ENCODE peak calls at places on chromosomes 13 and 19, in seven cellular contexts. One of them, this sample, is unnamed.
A peak's percentile ranks its signal among the peaks of the same experiment; 100 is the strongest.

GRCh38 chr19:43124360-43124759 is 41.9 kb upstream of the PSG2 start:
- DNase-seq in aorta: no peak
- DNase-seq in osteoblast: no peak
- DNase-seq in neuronal stem cell: no peak
- DNase-seq in IMR-90: no peak
- DNase-seq in heart right ventricle: no peak
- DNase-seq in colonic mucosa: no peak
- DNase-seq in this sample: no peak

GRCh38 chr19:55442372-55443044 is 592 bp downstream of the SHISA7 start:
- DNase-seq in neuronal stem cell: no peak
- DNase-seq in heart right ventricle: no peak
- DNase-seq in aorta: no peak
- DNase-seq in colonic mucosa: no peak
- DNase-seq in osteoblast: peak; percentile 72
- DNase-seq in IMR-90: no peak
- DNase-seq in this sample: no peak

GRCh38 chr13:25149670-25150069 is 22.4 kb downstream of the AMER2 start:
- DNase-seq in neuronal stem cell: no peak
- DNase-seq in colonic mucosa: no peak
- DNase-seq in osteoblast: no peak
- DNase-seq in aorta: no peak
- DNase-seq in IMR-90: no peak
- DNase-seq in heart right ventricle: no peak
- DNase-seq in this sample: no peak

GRCh38 chr19:11418518-11419506 is at the start of gene RGL3:
- DNase-seq in IMR-90: no peak
- DNase-seq in osteoblast: peak; percentile 87
- DNase-seq in heart right ventricle: peak; percentile 19
- DNase-seq in aorta: peak; percentile 78
- DNase-seq in neuronal stem cell: no peak
- DNase-seq in colonic mucosa: peak; percentile 50
- DNase-seq in this sample: peak; percentile 62

GRCh38 chr19:18832331-18833140 is 777 bp downstream of the UPF1 start:
- DNase-seq in aorta: no peak
- DNase-seq in osteoblast: peak; percentile 89
- DNase-seq in neuronal stem cell: peak; percentile 30
- DNase-seq in colonic mucosa: peak; percentile 40
- DNase-seq in IMR-90: no peak
- DNase-seq in heart right ventricle: no peak
- DNase-seq in this sample: peak; percentile 40

GRCh38 chr13:60392136-60392535 is 4.9 kb upstream of the TDRD3 start:
- DNase-seq in IMR-90: no peak
- DNase-seq in aorta: no peak
- DNase-seq in osteoblast: no peak
- DNase-seq in neuronal stem cell: no peak
- DNase-seq in heart right ventricle: no peak
- DNase-seq in colonic mucosa: no peak
- DNase-seq in this sample: no peak

GRCh38 chr13:44404261-44405139 is 30.9 kb downstream of the SERP2 start:
- DNase-seq in colonic mucosa: peak; percentile 65
- DNase-seq in IMR-90: no peak
- DNase-seq in heart right ventricle: no peak
- DNase-seq in aorta: no peak
- DNase-seq in osteoblast: no peak
- DNase-seq in neuronal stem cell: no peak
- DNase-seq in this sample: no peak

GRCh38 chr13:73018336-73018735 is 40.5 kb upstream of the KLF5 start:
- DNase-seq in heart right ventricle: no peak
- DNase-seq in colonic mucosa: no peak
- DNase-seq in IMR-90: peak; percentile 50
- DNase-seq in aorta: no peak
- DNase-seq in osteoblast: peak; percentile 73
- DNase-seq in neuronal stem cell: no peak
- DNase-seq in this sample: no peak

GRCh38 chr19:54154603-54155345 is 4.7 kb downstream of the LENG1 start:
- DNase-seq in colonic mucosa: no peak
- DNase-seq in IMR-90: no peak
- DNase-seq in neuronal stem cell: no peak
- DNase-seq in aorta: no peak
- DNase-seq in heart right ventricle: no peak
- DNase-seq in osteoblast: peak; percentile 95
- DNase-seq in this sample: no peak

GRCh38 chr19:10805075-10805757 is 30.8 kb downstream of the TMED1 start:
- DNase-seq in heart right ventricle: no peak
- DNase-seq in neuronal stem cell: no peak
- DNase-seq in aorta: no peak
- DNase-seq in IMR-90: no peak
- DNase-seq in colonic mucosa: no peak
- DNase-seq in osteoblast: no peak
- DNase-seq in this sample: no peak

GRCh38 chr13:33279898-33280549 is 5.5 kb downstream of the STARD13 start:
- DNase-seq in IMR-90: peak; percentile 71
- DNase-seq in aorta: no peak
- DNase-seq in heart right ventricle: no peak
- DNase-seq in neuronal stem cell: no peak
- DNase-seq in colonic mucosa: no peak
- DNase-seq in osteoblast: peak; percentile 21
- DNase-seq in this sample: peak; percentile 86

GRCh38 chr13:111033172-111034133 is 81.7 kb upstream of the ARHGEF7 start:
- DNase-seq in heart right ventricle: no peak
- DNase-seq in neuronal stem cell: no peak
- DNase-seq in osteoblast: no peak
- DNase-seq in colonic mucosa: no peak
- DNase-seq in IMR-90: no peak
- DNase-seq in aorta: no peak
- DNase-seq in this sample: no peak

GRCh38 chr13:75411924-75412537 is 69.9 kb downstream of the TBC1D4 start:
- DNase-seq in heart right ventricle: no peak
- DNase-seq in neuronal stem cell: no peak
- DNase-seq in IMR-90: no peak
- DNase-seq in colonic mucosa: no peak
- DNase-seq in osteoblast: peak; percentile 56
- DNase-seq in aorta: no peak
- DNase-seq in this sample: no peak

GRCh38 chr19:46089432-46089831 is 35.1 kb downstream of the IGFL3 start:
- DNase-seq in IMR-90: no peak
- DNase-seq in colonic mucosa: no peak
- DNase-seq in heart right ventricle: no peak
- DNase-seq in osteoblast: peak; percentile 2
- DNase-seq in aorta: no peak
- DNase-seq in neuronal stem cell: no peak
- DNase-seq in this sample: no peak

GRCh38 chr13:113838711-113839201 is 25.1 kb downstream of the GAS6 start:
- DNase-seq in IMR-90: no peak
- DNase-seq in aorta: peak; percentile 44
- DNase-seq in colonic mucosa: no peak
- DNase-seq in neuronal stem cell: no peak
- DNase-seq in heart right ventricle: no peak
- DNase-seq in osteoblast: no peak
- DNase-seq in this sample: no peak

GRCh38 chr13:113837554-113838355 is 26.1 kb downstream of the GAS6 start:
- DNase-seq in osteoblast: peak; percentile 100
- DNase-seq in heart right ventricle: peak; percentile 93
- DNase-seq in IMR-90: peak; percentile 98
- DNase-seq in colonic mucosa: peak; percentile 86
- DNase-seq in aorta: peak; percentile 97
- DNase-seq in neuronal stem cell: no peak
- DNase-seq in this sample: peak; percentile 99

GRCh38 chr13:113834496-113835200 is 29.2 kb downstream of the GAS6 start:
- DNase-seq in neuronal stem cell: no peak
- DNase-seq in colonic mucosa: no peak
- DNase-seq in heart right ventricle: no peak
- DNase-seq in IMR-90: no peak
- DNase-seq in aorta: peak; percentile 50
- DNase-seq in osteoblast: no peak
- DNase-seq in this sample: no peak

GRCh38 chr13:113835461-113836274 is 28.2 kb downstream of the GAS6 start:
- DNase-seq in osteoblast: peak; percentile 97
- DNase-seq in aorta: peak; percentile 44
- DNase-seq in neuronal stem cell: no peak
- DNase-seq in colonic mucosa: no peak
- DNase-seq in heart right ventricle: no peak
- DNase-seq in IMR-90: peak; percentile 79
- DNase-seq in this sample: no peak

DNA sequence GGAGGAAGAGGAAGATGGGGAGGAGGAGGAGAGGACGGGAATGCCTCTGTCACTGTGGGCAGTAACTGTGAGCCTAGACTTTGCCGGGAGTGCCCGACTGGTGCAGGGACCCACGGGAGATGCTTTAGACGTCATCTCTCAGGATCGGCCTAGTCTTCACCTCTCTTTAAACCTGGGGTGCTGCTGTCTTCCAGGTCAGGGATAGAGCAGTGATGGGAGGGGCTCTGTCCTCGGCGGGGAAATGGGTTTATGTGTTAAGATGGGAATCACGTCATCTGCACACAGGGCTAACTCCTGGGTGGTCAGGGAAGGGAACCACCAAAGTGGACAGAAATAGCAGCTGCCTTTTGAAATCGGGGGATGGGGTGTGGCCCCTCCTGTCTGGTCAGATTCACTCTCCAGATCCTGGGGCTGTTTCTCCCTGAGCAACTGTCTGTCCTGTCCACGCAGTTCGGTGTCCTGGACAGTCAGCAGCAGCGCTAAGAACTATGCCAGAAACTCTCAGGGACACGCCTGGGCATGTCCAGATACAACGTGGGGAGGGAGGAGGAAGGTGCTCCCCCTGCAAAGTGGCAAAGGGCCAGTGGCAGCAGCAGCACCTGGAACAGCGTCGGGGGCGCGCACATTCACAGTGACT is 26.8 kb downstream of the GAS6 start:
- DNase-seq in neuronal stem cell: no peak
- DNase-seq in colonic mucosa: peak; percentile 53
- DNase-seq in osteoblast: peak; percentile 97
- DNase-seq in IMR-90: peak; percentile 85
- DNase-seq in heart right ventricle: peak; percentile 80
- DNase-seq in aorta: peak; percentile 59
- DNase-seq in this sample: peak; percentile 74
- H3K4me3 ChIP-seq in neuronal stem cell: no peak overlapping the region
- H3K4me3 ChIP-seq in colonic mucosa: no peak overlapping the region
- H3K4me3 ChIP-seq in osteoblast: peak overlapping the region; percentile 24
- H3K4me3 ChIP-seq in IMR-90: no peak overlapping the region
- H3K4me3 ChIP-seq in heart right ventricle: peak overlapping the region; percentile 18
- H3K4me3 ChIP-seq in aorta: no peak overlapping the region
- H3K4me3 ChIP-seq in this sample: no peak overlapping the region

DNA sequence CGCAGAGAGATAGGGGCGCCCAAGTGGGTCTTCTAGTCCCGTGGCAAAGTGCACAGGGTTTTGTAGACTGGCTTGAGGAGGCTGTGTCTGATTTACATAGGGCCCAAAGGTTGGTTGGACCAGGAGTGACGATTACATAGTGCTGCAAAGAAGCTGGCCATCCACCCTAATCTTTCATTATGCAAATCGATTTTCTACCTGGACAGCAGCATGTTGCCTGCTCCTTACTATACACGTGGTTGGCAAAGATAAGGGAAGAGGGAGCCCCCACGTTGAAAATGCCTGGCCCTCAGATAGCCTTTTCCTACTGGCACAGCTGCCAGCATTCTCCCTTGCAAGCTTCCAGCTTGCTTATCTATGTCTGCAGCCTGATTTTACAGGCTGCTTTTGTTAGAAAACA is 28.4 kb downstream of the OR10H4 start:
- DNase-seq in osteoblast: no peak
- DNase-seq in heart right ventricle: no peak
- DNase-seq in neuronal stem cell: no peak
- DNase-seq in aorta: no peak
- DNase-seq in IMR-90: no peak
- DNase-seq in colonic mucosa: no peak
- DNase-seq in this sample: no peak
- H3K9me3 ChIP-seq in osteoblast: no peaks in the 10 kb centered on the region
- H3K9me3 ChIP-seq in heart right ventricle: peaks cover 12% of the 10 kb centered on the region
- H3K9me3 ChIP-seq in neuronal stem cell: no peaks in the 10 kb centered on the region
- H3K9me3 ChIP-seq in aorta: peaks cover 5% of the 10 kb centered on the region
- H3K9me3 ChIP-seq in IMR-90: peaks cover 2% of the 10 kb centered on the region
- H3K9me3 ChIP-seq in colonic mucosa: no peaks in the 10 kb centered on the region
- H3K9me3 ChIP-seq in this sample: no peaks in the 10 kb centered on the region

GRCh38 chr19:49109051-49109450 is 5.1 kb upstream of the LIN7B start:
- DNase-seq in neuronal stem cell: no peak
- DNase-seq in colonic mucosa: no peak
- DNase-seq in aorta: no peak
- DNase-seq in IMR-90: no peak
- DNase-seq in osteoblast: no peak
- DNase-seq in heart right ventricle: no peak
- DNase-seq in this sample: no peak

GRCh38 chr19:49104229-49104864 is 9.8 kb upstream of the LIN7B start:
- DNase-seq in heart right ventricle: no peak
- DNase-seq in aorta: no peak
- DNase-seq in osteoblast: peak; percentile 69
- DNase-seq in neuronal stem cell: no peak
- DNase-seq in colonic mucosa: no peak
- DNase-seq in IMR-90: no peak
- DNase-seq in this sample: no peak

GRCh38 chr19:49109569-49110233 is 4.5 kb upstream of the LIN7B start:
- DNase-seq in heart right ventricle: no peak
- DNase-seq in osteoblast: peak; percentile 75
- DNase-seq in IMR-90: no peak
- DNase-seq in neuronal stem cell: no peak
- DNase-seq in aorta: no peak
- DNase-seq in colonic mucosa: no peak
- DNase-seq in this sample: no peak

GRCh38 chr19:49107625-49108459 is 6.3 kb upstream of the LIN7B start:
- DNase-seq in osteoblast: peak; percentile 3
- DNase-seq in neuronal stem cell: no peak
- DNase-seq in heart right ventricle: no peak
- DNase-seq in IMR-90: no peak
- DNase-seq in colonic mucosa: no peak
- DNase-seq in aorta: no peak
- DNase-seq in this sample: no peak

GRCh38 chr19:49106648-49107135 is 7.5 kb upstream of the LIN7B start:
- DNase-seq in colonic mucosa: peak; percentile 68
- DNase-seq in aorta: no peak
- DNase-seq in neuronal stem cell: peak; percentile 52
- DNase-seq in osteoblast: peak; percentile 92
- DNase-seq in heart right ventricle: no peak
- DNase-seq in IMR-90: peak; percentile 45
- DNase-seq in this sample: peak; percentile 42
- H3K36me3 ChIP-seq in colonic mucosa: peaks cover 33% of the 10 kb centered on the region
- H3K36me3 ChIP-seq in aorta: no peaks in the 10 kb centered on the region
- H3K36me3 ChIP-seq in neuronal stem cell: peaks cover 81% of the 10 kb centered on the region
- H3K36me3 ChIP-seq in osteoblast: peaks cover 70% of the 10 kb centered on the region
- H3K36me3 ChIP-seq in heart right ventricle: peaks cover 81% of the 10 kb centered on the region
- H3K36me3 ChIP-seq in IMR-90: peaks cover 71% of the 10 kb centered on the region
- H3K36me3 ChIP-seq in this sample: peaks cover 78% of the 10 kb centered on the region

DNA sequence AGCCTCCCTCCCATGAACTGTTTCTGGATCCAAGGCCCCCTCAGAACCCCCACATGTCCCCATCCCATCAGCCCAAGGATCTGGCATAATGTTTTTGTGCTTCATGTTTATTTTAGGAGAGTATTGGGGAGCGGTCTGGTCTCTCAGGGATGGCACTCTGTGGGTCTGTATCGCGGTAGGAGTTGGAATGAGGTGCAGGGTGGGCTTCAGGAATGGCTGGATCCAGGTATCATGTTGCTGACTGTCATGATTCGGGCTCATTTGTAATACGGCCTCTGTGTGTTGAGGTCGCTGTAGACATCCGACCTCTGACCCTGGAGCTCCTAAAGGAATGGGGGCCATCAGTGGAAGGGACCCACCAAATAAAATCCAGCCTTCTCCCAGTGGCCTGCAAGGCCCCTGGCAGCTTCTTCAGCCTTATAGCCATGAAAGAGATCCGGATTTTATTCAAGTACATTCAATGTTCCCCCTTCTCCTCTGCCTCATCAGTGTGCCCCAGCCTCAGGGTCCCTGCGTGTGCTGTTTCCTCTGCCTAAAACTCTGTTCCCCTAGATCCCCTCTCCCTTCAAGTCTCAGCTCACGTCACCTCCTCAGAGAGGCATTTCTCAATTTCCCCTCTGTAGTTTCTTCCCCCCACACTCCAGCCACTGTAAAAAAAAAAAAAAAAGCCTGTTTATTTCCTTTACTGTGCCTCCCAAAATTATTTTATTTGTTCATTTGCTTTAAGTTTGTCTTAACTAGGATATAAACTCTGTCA is 2.2 kb downstream of the HCST start:
- DNase-seq in IMR-90: no peak
- DNase-seq in colonic mucosa: no peak
- DNase-seq in neuronal stem cell: no peak
- DNase-seq in aorta: no peak
- DNase-seq in heart right ventricle: no peak
- DNase-seq in osteoblast: peak; percentile 35
- DNase-seq in this sample: no peak
- H3K4me3 ChIP-seq in IMR-90: no peak overlapping the region
- H3K4me3 ChIP-seq in colonic mucosa: no peak overlapping the region
- H3K4me3 ChIP-seq in neuronal stem cell: no peak overlapping the region
- H3K4me3 ChIP-seq in aorta: no peak overlapping the region
- H3K4me3 ChIP-seq in heart right ventricle: no peak overlapping the region
- H3K4me3 ChIP-seq in osteoblast: no peak overlapping the region
- H3K4me3 ChIP-seq in this sample: no peak overlapping the region

This sample was measured in MG63.